ENCODE peak calls at places on chromosomes 6 and 20, in four cellular contexts. F is amygdala, Q is HS-27A, Z is NCI-H1092 treated with DMSO at 0.1 percent for 48 hours. N is an unnamed sample.

GRCh38 chr6:71107935-71108420 is 151.1 kb upstream of the B3GAT2 start:
- DNase-seq in Q (peak; percentile 26), Z (peak; percentile 0), F (no peak), N (no peak)

GRCh38 chr20:38418509-38419204 is 16.5 kb downstream of the SNHG17 start:
- DNase-seq in Z (no peak), F (no peak), Q (no peak), N (peak; percentile 41)

GRCh38 chr6:3312604-3313167 is 53.9 kb downstream of the PSMG4 start:
- DNase-seq in F (no peak), Q (no peak), Z (no peak), N (peak; percentile 11)

GRCh38 chr6:162917506-162917905 is 189.7 kb downstream of the PACRG start:
- DNase-seq in F (no peak), Q (no peak), Z (no peak), N (no peak)

GRCh38 chr6:82270791-82271392 is 23.3 kb upstream of the IBTK start:
- DNase-seq in Q (no peak), F (no peak), Z (peak; percentile 57), N (no peak)

GRCh38 chr6:5961836-5962235 is 44.9 kb downstream of the NRN1 start:
- DNase-seq in F (no peak), Z (no peak), Q (no peak), N (no peak)

GRCh38 chr6:24980507-24981384 is 45.0 kb upstream of the RIPOR2 start:
- DNase-seq in F (no peak), Z (no peak), Q (peak; percentile 79), N (no peak)

GRCh38 chr6:113560908-113561307 is 296.2 kb upstream of the MARCKS start:
- DNase-seq in Z (no peak), F (no peak), Q (peak; percentile 84), N (no peak)

GRCh38 chr20:57991211-57991841 is 237.1 kb downstream of the ANKRD60 start:
- DNase-seq in Z (no peak), Q (peak; percentile 4), F (no peak), N (no peak)

GRCh38 chr6:10800810-10801209 is 37.5 kb downstream of the MAK start:
- DNase-seq in Z (no peak), F (no peak), Q (no peak), N (no peak)

GRCh38 chr20:51354769-51355319 is 187.7 kb downstream of the NFATC2 start:
- DNase-seq in Z (no peak), F (no peak), Q (no peak), N (no peak)

GRCh38 chr6:138815797-138816528 is 20.1 kb downstream of the ECT2L start:
- DNase-seq in Q (peak; percentile 22), Z (peak; percentile 68), F (no peak), N (no peak)

GRCh38 chr20:20037960-20038359 is 14.3 kb downstream of the CRNKL1 start:
- DNase-seq in Q (no peak), F (no peak), Z (no peak), N (no peak)

GRCh38 chr20:40688129-40689099 is 622 bp downstream of the MAFB start:
- DNase-seq in Z (no peak), F (no peak), Q (no peak), N (no peak)

GRCh38 chr6:107977283-107977682 is 19.3 kb upstream of the SEC63 start:
- DNase-seq in Q (no peak), Z (peak; percentile 10), F (no peak), N (no peak)

GRCh38 chr6:14729186-14729871 is 516.5 kb upstream of the JARID2 start:
- DNase-seq in Q (no peak), F (no peak), Z (no peak), N (no peak)

GRCh38 chr6:115882174-115882573 is 178.5 kb downstream of the FRK start:
- DNase-seq in Q (no peak), F (no peak), Z (no peak), N (no peak)

GRCh38 chr20:9202440-9203080 is 133.7 kb downstream of the PLCB4 start:
- DNase-seq in F (no peak), Q (no peak), Z (no peak), N (no peak)

GRCh38 chr20:46746972-46747371 is 37.5 kb downstream of the SLC2A10 start:
- DNase-seq in Q (peak; percentile 57), F (no peak), Z (no peak), N (no peak)

GRCh38 chr6:18072841-18073240 is 49.6 kb downstream of the NHLRC1 start:
- DNase-seq in F (no peak), Z (no peak), Q (no peak), N (no peak)

GRCh38 chr6:2914318-2914660 is 11.2 kb upstream of the SERPINB9 start:
- DNase-seq in Z (no peak), Q (no peak), F (no peak), N (no peak)

GRCh38 chr6:56552212-56553130 is 90.2 kb downstream of the DST start:
- DNase-seq in Q (no peak), F (no peak), Z (no peak), N (no peak)

GRCh38 chr6:117509021-117509420 is 26.5 kb downstream of the DCBLD1 start:
- DNase-seq in Q (no peak), F (no peak), Z (no peak), N (no peak)

GRCh38 chr20:40276291-40276690 is 412.7 kb downstream of the MAFB start:
- DNase-seq in Z (no peak), F (no peak), Q (no peak), N (no peak)

GRCh38 chr6:83958250-83958685 is 75.3 kb upstream of the MRAP2 start:
- DNase-seq in Z (no peak), F (no peak), Q (no peak), N (no peak)

GRCh38 chr20:59664389-59665055 is 60.2 kb downstream of the PHACTR3 start:
- DNase-seq in F (no peak), Q (no peak), Z (no peak), N (no peak)

GRCh38 chr6:56637640-56638039 is 5.0 kb downstream of the DST start:
- DNase-seq in F (no peak), Z (peak; percentile 5), Q (peak; percentile 33), N (no peak)

GRCh38 chr6:170074907-170075306 is 216.0 kb downstream of the DLL1 start:
- DNase-seq in Z (no peak), Q (no peak), F (no peak), N (no peak)

N was measured in substantia nigra.